ENCODE peak calls at places on chromosomes 5 and 9, in seven cellular contexts. J is lower leg skin, K is breast epithelium, Y is GM12864, M is A549, L is IMR-90, F is progenitor cell of endocrine pancreas. W is an unnamed sample.

GRCh38 chr9:129235931-129236331 is 57.9 kb upstream of the IER5L start:
- DNase-seq in F (no peak), L (no peak), J (no peak), Y (peak), K (no peak), M (no peak), W (no peak)

GRCh38 chr5:108730617-108731340 is 16.9 kb upstream of the FER start:
- DNase-seq in L (peak), F (no peak), Y (no peak), K (no peak), M (no peak), J (no peak), W (no peak)

GRCh38 chr9:123049589-123050222 is 16.2 kb downstream of the GPR21 start:
- DNase-seq in Y (no peak), L (peak), M (no peak), J (no peak), F (no peak), K (no peak), W (no peak)

GRCh38 chr5:142324871-142325676 is at the start of gene SPRY4:
- DNase-seq in L (peak), J (peak), F (peak), K (peak), M (peak), Y (peak), W (peak)

GRCh38 chr9:3768698-3769458 is 243.1 kb upstream of the RFX3 start:
- DNase-seq in Y (no peak), K (no peak), M (no peak), J (no peak), F (no peak), L (peak), W (peak)

GRCh38 chr9:120937596-120937995 is 11.0 kb upstream of the TRAF1 start:
- DNase-seq in Y (no peak), M (no peak), J (no peak), F (no peak), K (no peak), L (peak), W (peak)

GRCh38 chr9:88278036-88278435 is 110.2 kb upstream of the SPIN1 start:
- DNase-seq in F (no peak), K (no peak), Y (no peak), J (no peak), L (no peak), M (no peak), W (no peak)

GRCh38 chr5:178403956-178404600 is 171.5 kb upstream of the PHYKPL start:
- DNase-seq in L (no peak), M (no peak), J (no peak), K (no peak), F (no peak), Y (no peak), W (no peak)

GRCh38 chr5:134070979-134071849 is 43.3 kb upstream of the TCF7 start:
- DNase-seq in Y (no peak), J (no peak), M (peak), K (no peak), F (no peak), L (no peak), W (peak)

GRCh38 chr5:63959177-63959982 is 2.9 kb downstream of the HTR1A start:
- DNase-seq in K (no peak), L (no peak), F (peak), M (no peak), J (no peak), Y (no peak), W (no peak)

GRCh38 chr9:8186553-8186952 is 387.0 kb upstream of the DMAC1 start:
- DNase-seq in M (no peak), Y (no peak), L (no peak), K (no peak), J (no peak), F (no peak), W (no peak)

GRCh38 chr5:149641000-149641576 is 59.8 kb downstream of the ARHGEF37 start:
- DNase-seq in Y (no peak), J (no peak), L (peak), K (peak), M (no peak), F (no peak), W (peak)

GRCh38 chr9:34891386-34891785 is 66.7 kb upstream of the PHF24 start:
- DNase-seq in F (no peak), J (no peak), Y (no peak), M (no peak), L (no peak), K (no peak), W (no peak)

GRCh38 chr9:34892886-34893285 is 65.2 kb upstream of the PHF24 start:
- DNase-seq in Y (no peak), F (no peak), J (no peak), M (no peak), L (no peak), K (no peak), W (no peak)

GRCh38 chr9:34899535-34900158 is 58.4 kb upstream of the PHF24 start:
- DNase-seq in J (peak), F (peak), Y (peak), L (peak), K (peak), M (peak), W (peak)

GRCh38 chr9:34898846-34899245 is 59.2 kb upstream of the PHF24 start:
- DNase-seq in L (no peak), F (no peak), Y (no peak), K (no peak), J (no peak), M (no peak), W (no peak)

DNA sequence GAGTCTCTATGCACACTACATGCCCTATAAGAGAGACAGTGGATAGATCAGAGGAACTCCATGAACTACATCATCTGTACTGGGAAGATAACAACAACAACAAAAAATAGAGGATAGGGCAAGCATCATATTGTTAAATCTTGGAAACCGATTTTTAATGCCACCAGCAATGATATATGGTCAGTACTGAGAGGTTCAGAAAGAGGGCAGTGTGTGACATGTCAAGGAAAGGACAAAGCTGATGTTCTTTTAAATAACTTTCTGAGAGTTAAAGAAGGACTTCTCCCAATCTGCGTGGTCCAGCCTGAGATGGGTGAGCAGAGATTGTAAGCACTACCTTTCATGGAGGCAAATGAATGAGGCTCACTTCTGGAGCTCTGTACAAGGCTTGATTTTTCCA is 62.0 kb upstream of the PHF24 start:
- DNase-seq in F (no peak), J (no peak), L (no peak), M (no peak), Y (no peak), K (no peak), W (no peak)
- TF ChIP-seq CTCF in F (no peak), J (no peak), L (no peak), M (no peak), Y (no peak), K (no peak), W (no peak)

DNA sequence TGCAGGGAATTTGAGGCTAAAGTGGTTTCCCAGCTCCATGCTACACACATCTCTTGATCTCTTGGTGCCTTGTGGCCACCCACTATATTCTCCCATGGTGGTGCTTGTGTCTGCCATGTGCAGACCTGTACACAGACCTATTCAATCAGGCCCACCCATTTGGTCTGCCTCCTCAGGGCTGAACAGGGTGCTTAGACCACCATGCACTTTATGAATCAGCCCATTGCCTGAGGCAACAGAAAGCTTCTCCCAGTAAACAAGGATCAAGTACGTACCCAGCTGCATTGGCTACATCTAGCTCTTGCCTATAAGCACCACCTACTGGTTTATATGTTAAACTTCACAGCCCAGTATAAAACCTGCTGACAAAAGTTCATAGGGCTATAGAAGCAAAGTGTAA is 664.3 kb upstream of the EDIL3 start:
- DNase-seq in M (no peak), J (no peak), L (peak), K (no peak), Y (no peak), F (no peak), W (peak)
- TF ChIP-seq CTCF in M (no peak), J (no peak), L (peak), K (no peak), Y (no peak), F (peak), W (peak)

GRCh38 chr5:14664270-14665109 is at the start of gene OTULIN:
- DNase-seq in L (peak), M (peak), K (peak), F (peak), Y (peak), J (peak), W (peak)
- TF ChIP-seq CTCF in L (no peak), M (no peak), K (no peak), F (no peak), Y (no peak), J (no peak), W (no peak)

GRCh38 chr5:147939431-147940114 is 33.2 kb upstream of the C5orf46 start:
- DNase-seq in M (no peak), Y (no peak), J (no peak), L (no peak), K (no peak), F (no peak), W (no peak)

GRCh38 chr5:147930759-147931158 is 24.4 kb upstream of the C5orf46 start:
- DNase-seq in M (no peak), K (no peak), J (no peak), L (no peak), F (no peak), Y (no peak), W (no peak)

GRCh38 chr5:147935032-147935431 is 28.7 kb upstream of the C5orf46 start:
- DNase-seq in K (no peak), J (no peak), M (peak), Y (no peak), L (peak), F (no peak), W (peak)
- TF ChIP-seq CTCF in K (no peak), J (no peak), M (peak), Y (no peak), L (peak), F (peak), W (peak)